ENCODE peak calls at places on chromosomes 5 and 9, in ten cellular contexts. X, A, P, Q, T, C, Y, N, V and I are unnamed samples.

GRCh38 chr5:180156141-180156540 is 52.9 kb downstream of the RASGEF1C start:
- DNase-seq in X (peak), Q (no peak), C (no peak), A (no peak), Y (no peak), T (peak), V (no peak), P (peak), N (no peak), I (peak)

GRCh38 chr5:168356592-168356991 is 65.1 kb downstream of the WWC1 start:
- DNase-seq in Q (no peak), P (no peak), N (no peak), A (no peak), Y (no peak), V (no peak), C (no peak), X (peak), T (peak), I (no peak)

GRCh38 chr5:83927140-83927733 is 206.6 kb upstream of the HAPLN1 start:
- DNase-seq in Y (peak), C (peak), P (no peak), N (no peak), A (peak), V (peak), Q (no peak), T (peak), X (peak), I (peak)

GRCh38 chr9:92094655-92095054 is 20.6 kb downstream of the SPTLC1 start:
- DNase-seq in P (no peak), T (no peak), N (no peak), V (peak), Q (no peak), X (no peak), C (peak), A (no peak), Y (no peak), I (no peak)

GRCh38 chr9:137321726-137322361 is 19.8 kb upstream of the NRARP start:
- DNase-seq in A (no peak), N (no peak), Q (no peak), P (no peak), C (no peak), Y (no peak), T (peak), X (peak), V (no peak), I (no peak)

GRCh38 chr9:23772384-23772783 is 53.7 kb downstream of the ELAVL2 start:
- DNase-seq in C (no peak), Y (no peak), X (no peak), P (no peak), V (no peak), A (no peak), Q (no peak), T (no peak), N (no peak), I (no peak)

GRCh38 chr9:36450110-36450732 is 50.2 kb upstream of the RNF38 start:
- DNase-seq in C (peak), X (no peak), Q (no peak), T (no peak), Y (peak), N (no peak), V (peak), P (no peak), A (no peak), I (no peak)

GRCh38 chr9:121770415-121771273 is 119.2 kb downstream of the DAB2IP start:
- DNase-seq in X (peak), V (no peak), P (no peak), T (no peak), A (no peak), N (no peak), Y (peak), C (no peak), Q (no peak), I (no peak)

GRCh38 chr5:88944751-88945507 is 61.9 kb upstream of the MEF2C start:
- DNase-seq in X (no peak), C (no peak), A (no peak), T (no peak), Y (no peak), N (no peak), P (no peak), V (no peak), Q (no peak), I (no peak)

GRCh38 chr5:1412163-1412562 is 33.1 kb downstream of the SLC6A3 start:
- DNase-seq in V (no peak), T (no peak), C (no peak), N (no peak), Q (no peak), X (peak), P (no peak), Y (no peak), A (no peak), I (no peak)

GRCh38 chr5:115586525-115587146 is 15.6 kb downstream of the TICAM2 start:
- DNase-seq in P (no peak), N (no peak), A (no peak), Q (no peak), Y (peak), X (no peak), T (no peak), C (peak), V (no peak), I (no peak)

GRCh38 chr5:14721990-14722656 is 57.6 kb downstream of the OTULIN start:
- DNase-seq in P (no peak), T (no peak), C (no peak), N (no peak), X (no peak), Y (no peak), A (no peak), Q (no peak), V (no peak), I (no peak)

GRCh38 chr5:143471041-143471509 is 67.6 kb upstream of the NR3C1 start:
- DNase-seq in A (no peak), C (no peak), T (no peak), V (no peak), P (no peak), Q (no peak), Y (no peak), X (no peak), N (no peak), I (no peak)

GRCh38 chr5:143472576-143472975 is 69.1 kb upstream of the NR3C1 start:
- DNase-seq in Q (no peak), P (no peak), V (no peak), N (no peak), A (no peak), Y (no peak), X (no peak), T (no peak), C (no peak), I (no peak)

GRCh38 chr5:143470120-143470519 is 66.6 kb upstream of the NR3C1 start:
- DNase-seq in C (no peak), Q (no peak), T (no peak), Y (no peak), V (no peak), X (no peak), P (no peak), A (no peak), N (no peak), I (no peak)

GRCh38 chr5:143473481-143473880 is 70.0 kb upstream of the NR3C1 start:
- DNase-seq in C (no peak), Q (no peak), V (no peak), T (no peak), P (no peak), N (no peak), Y (no peak), A (no peak), X (no peak), I (no peak)

GRCh38 chr5:143471666-143472411 is 68.4 kb upstream of the NR3C1 start:
- DNase-seq in Q (no peak), X (no peak), V (no peak), N (no peak), Y (no peak), T (no peak), C (no peak), A (no peak), P (no peak), I (no peak)
- TF ChIP-seq POLR2AphosphoS5 in Q (no peak), X (no peak), V (no peak), N (no peak), Y (no peak), T (no peak), C (no peak), A (no peak), P (no peak), I (no peak)

GRCh38 chr5:160312139-160312959 is at the start of gene CCNJL:
- DNase-seq in X (no peak), A (peak), N (peak), V (no peak), T (peak), Y (peak), P (no peak), Q (peak), C (peak), I (peak)
- TF ChIP-seq POLR2AphosphoS5 in X (no peak), A (no peak), N (peak), V (peak), T (no peak), Y (peak), P (no peak), Q (no peak), C (no peak), I (peak)

DNA sequence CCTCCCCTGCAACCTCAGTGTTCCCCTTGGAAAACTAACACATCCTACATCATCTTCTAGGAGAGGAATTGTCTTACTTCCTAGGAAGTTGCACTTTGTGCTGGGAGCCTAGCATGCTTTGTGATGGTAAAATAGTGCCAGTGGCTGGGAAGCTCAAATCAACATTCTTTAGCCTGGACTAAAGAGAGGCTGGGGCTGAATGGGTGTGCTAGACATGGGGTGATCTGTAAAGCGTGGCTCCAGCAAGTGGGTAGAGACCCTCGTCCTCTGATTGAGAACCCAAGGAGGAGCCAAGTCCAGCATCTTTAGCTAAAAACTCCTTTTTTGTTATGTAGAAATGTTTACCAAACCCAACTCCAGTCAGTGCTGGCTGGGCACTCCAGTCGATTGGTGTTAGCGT is 6.2 kb upstream of the LHX2 start:
- DNase-seq in V (no peak), T (no peak), Q (no peak), P (no peak), X (no peak), C (no peak), Y (no peak), N (no peak), A (no peak), I (peak)
- TF ChIP-seq POLR2AphosphoS5 in V (no peak), T (no peak), Q (no peak), P (no peak), X (no peak), C (no peak), Y (no peak), N (no peak), A (no peak), I (peak)

DNA sequence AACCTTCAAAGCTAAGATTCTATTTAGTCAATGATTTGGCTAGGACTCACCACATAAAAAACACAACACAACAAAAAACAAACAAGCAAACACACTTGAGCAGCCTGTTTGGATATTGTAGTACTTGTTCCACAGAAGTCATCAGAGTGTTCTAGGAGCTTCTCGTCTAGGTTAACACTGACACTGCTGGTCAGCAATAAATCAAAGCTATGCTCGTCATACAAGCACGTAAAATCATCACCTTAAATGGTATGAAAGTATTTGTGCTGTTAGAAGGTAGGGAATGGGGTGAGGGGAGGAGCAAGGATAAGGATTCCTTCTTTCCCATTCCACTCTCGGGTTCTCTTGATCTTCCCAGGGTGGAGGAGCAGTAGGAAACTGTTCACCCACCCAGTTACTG is 88.0 kb downstream of the ARL15 start:
- DNase-seq in P (no peak), V (no peak), C (no peak), Y (no peak), X (no peak), A (no peak), N (no peak), Q (no peak), T (no peak), I (no peak)
- TF ChIP-seq POLR2AphosphoS5 in P (no peak), V (no peak), C (no peak), Y (no peak), X (peak), A (no peak), N (no peak), Q (no peak), T (no peak), I (no peak)

DNA sequence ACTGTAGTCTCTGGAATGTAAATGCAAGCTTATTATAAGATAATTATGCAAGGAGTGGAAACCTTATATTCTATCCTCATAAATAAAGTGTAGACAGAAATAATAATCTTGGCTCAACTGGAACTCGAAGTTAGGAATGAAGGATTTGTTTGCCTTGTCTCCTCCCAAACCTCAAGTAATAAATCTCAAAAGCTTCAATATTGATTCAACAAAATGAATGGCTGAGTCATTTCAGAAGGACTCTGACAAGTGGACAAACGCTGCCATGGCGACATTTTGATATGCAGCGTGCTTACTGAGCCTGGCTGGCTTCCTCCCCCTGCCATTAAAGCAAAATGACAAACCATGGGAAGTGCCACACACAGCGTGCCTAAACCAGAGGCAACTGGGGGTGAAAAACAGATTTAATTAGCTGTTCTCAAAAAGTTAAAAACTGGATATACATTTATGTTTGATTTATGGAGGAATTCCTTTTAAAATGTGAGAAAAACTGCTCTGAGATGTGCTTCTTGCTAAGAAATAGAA is 10.5 kb upstream of the ADGRV1 start:
- DNase-seq in X (no peak), C (peak), V (peak), Y (no peak), P (peak), A (no peak), Q (no peak), N (no peak), T (peak), I (no peak)
- TF ChIP-seq POLR2AphosphoS5 in X (no peak), C (no peak), V (no peak), Y (no peak), P (no peak), A (no peak), Q (no peak), N (peak), T (no peak), I (no peak)

DNA sequence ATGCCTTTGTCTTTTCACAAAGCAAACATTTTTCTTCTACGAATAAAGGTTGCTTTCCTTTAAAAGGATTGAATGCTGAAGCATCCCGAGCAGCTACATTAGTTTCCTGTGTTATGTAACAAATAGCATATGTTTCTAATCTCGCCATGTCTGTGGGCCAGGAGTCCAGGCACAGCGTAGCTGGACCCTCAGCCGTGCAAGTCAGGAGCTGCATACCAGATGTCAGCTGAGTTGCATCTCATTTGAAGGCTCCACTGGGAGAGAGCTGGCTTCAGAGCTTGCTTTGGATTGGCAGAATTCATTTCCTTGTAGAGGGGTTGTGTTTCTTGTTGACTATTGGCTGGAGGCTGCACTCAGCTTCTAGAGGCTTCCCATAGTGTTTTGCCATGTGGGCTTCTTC is 16.0 kb upstream of the GOLPH3 start:
- DNase-seq in P (no peak), C (no peak), X (peak), T (no peak), V (no peak), Q (no peak), Y (no peak), A (no peak), N (no peak), I (no peak)
- TF ChIP-seq POLR2AphosphoS5 in P (peak), C (no peak), X (peak), T (no peak), V (no peak), Q (no peak), Y (no peak), A (no peak), N (no peak), I (no peak)

GRCh38 chr5:122297587-122298298 is 14.3 kb upstream of the SNCAIP start:
- DNase-seq in T (no peak), X (no peak), P (no peak), Y (no peak), Q (no peak), A (no peak), C (no peak), V (no peak), N (no peak), I (no peak)

GRCh38 chr5:122306461-122306860 is 5.6 kb upstream of the SNCAIP start:
- DNase-seq in Q (no peak), T (no peak), N (no peak), C (no peak), Y (peak), P (no peak), V (no peak), X (no peak), A (no peak), I (no peak)

GRCh38 chr5:122300374-122300773 is 11.7 kb upstream of the SNCAIP start:
- DNase-seq in C (no peak), V (no peak), X (no peak), N (no peak), T (no peak), A (no peak), Y (no peak), P (no peak), Q (no peak), I (no peak)

GRCh38 chr5:122295138-122295537 is 16.9 kb upstream of the SNCAIP start:
- DNase-seq in C (peak), A (no peak), Y (peak), X (no peak), Q (no peak), T (no peak), P (no peak), N (no peak), V (peak), I (no peak)

DNA sequence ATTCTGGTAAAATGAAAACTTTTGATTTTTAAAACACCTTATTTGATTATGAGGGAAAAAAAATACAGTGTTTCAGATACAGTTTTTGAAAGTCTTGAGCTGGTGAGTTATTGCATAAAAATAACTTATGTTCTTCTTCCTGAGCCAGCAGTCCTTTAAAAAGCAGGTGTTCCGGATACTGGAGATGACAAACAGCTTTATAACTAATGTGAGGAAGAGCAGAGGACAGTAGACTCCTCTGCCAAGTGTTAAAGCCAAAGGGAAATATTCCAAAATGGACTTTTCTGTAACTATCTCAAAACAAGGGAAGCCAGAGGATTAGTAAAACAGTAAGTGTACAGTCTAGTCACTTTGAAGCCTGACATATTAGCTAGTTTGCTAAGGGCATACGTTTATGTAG is 11.1 kb upstream of the SNCAIP start:
- DNase-seq in V (no peak), C (no peak), T (no peak), X (no peak), N (no peak), P (no peak), Q (no peak), Y (no peak), A (no peak), I (no peak)
- TF ChIP-seq POLR2AphosphoS5 in V (no peak), C (no peak), T (no peak), X (peak), N (no peak), P (no peak), Q (no peak), Y (no peak), A (no peak), I (no peak)

DNA sequence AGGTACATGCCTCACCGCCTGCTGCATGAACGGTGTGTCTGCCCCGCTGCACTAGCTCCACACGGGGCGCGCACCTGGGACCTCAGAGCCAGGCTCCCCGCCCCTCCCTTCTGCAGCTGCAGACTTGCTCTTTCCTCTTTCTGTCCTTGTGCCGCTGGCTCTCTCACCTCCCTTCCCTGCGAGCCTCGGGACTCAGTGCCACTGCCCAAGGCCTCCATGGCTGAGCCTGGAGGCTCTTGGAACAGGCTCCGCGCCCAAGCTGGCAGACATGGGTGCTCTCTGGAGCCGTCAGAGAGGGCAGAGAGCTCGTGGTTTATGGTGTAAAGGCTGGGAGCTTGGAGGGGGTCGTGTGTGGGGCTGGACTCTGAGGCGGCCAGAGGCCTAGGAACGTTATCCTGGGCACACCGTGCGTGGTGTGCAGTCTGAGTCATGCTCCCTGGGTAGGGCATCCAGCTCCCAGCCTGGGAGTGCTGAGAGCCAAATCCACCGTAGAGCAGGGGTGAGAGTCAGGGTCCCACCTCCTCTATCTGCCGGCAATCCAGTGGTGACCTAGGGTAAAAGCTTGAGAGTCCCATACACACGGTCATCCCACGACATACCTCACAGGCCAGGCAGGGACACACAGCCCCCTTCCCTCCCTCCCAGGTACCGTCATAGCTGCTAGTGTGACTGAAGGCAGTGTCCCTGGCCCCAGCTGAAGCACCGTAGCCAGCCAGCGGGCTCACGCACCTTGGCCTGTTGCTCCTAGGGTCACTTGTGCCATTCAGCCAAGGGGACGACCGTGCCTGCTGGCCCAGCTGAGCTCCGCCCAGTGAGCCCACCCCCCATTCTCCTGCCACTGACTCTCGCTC is 22.4 kb downstream of the GOLGA2 start:
- DNase-seq in T (no peak), X (no peak), N (peak), V (no peak), Y (no peak), Q (no peak), C (no peak), A (no peak), P (no peak), I (no peak)
- TF ChIP-seq POLR2AphosphoS5 in T (no peak), X (no peak), N (no peak), V (no peak), Y (no peak), Q (no peak), C (no peak), A (no peak), P (no peak), I (peak)